ENCODE peak calls at places on chromosomes 12 and 14, in four cellular contexts. U is fibroblast of lung, X is mammary epithelial cell, V is GM12878. Z is an unnamed sample.

GRCh38 chr12:124480469-124481256 is 86.7 kb downstream of the NCOR2 start:
- DNase-seq in U (peak; percentile 72), X (peak; percentile 63), V (peak; percentile 84), Z (peak; percentile 37)

GRCh38 chr12:1553987-1554982 is 40.1 kb downstream of the FBXL14 start:
- DNase-seq in U (no peak), X (no peak), V (peak; percentile 94), Z (peak; percentile 96)

GRCh38 chr12:4230526-4230925 is 43.0 kb upstream of the CCND2 start:
- DNase-seq in U (no peak), X (no peak), V (no peak), Z (no peak)

GRCh38 chr12:56153291-56154065 is 1.1 kb downstream of the MYL6B start:
- DNase-seq in U (no peak), X (no peak), V (no peak), Z (peak; percentile 22)

GRCh38 chr14:31057701-31058364 is 31.7 kb upstream of the STRN3 start:
- DNase-seq in U (no peak), X (no peak), V (no peak), Z (no peak)

GRCh38 chr12:56565510-56566101 is 44.0 kb downstream of the RBMS2 start:
- DNase-seq in U (peak; percentile 99), X (no peak), V (no peak), Z (peak; percentile 46)

GRCh38 chr12:104243551-104243950 is 28.0 kb downstream of the TXNRD1 start:
- DNase-seq in U (no peak), X (no peak), V (no peak), Z (no peak)

GRCh38 chr12:115323223-115323905 is 639.4 kb upstream of the TBX3 start:
- DNase-seq in U (peak; percentile 52), X (peak; percentile 80), V (no peak), Z (no peak)

GRCh38 chr14:54253195-54253947 is 143.4 kb upstream of the CDKN3 start:
- DNase-seq in U (peak; percentile 63), X (peak; percentile 89), V (no peak), Z (no peak)

GRCh38 chr12:64714551-64714968 is 44.6 kb downstream of the GNS start:
- DNase-seq in U (no peak), X (no peak), V (peak; percentile 23), Z (no peak)

GRCh38 chr14:89012272-89013097 is 188.0 kb downstream of the TTC8 start:
- DNase-seq in U (no peak), X (no peak), V (no peak), Z (no peak)

GRCh38 chr14:97697772-97698171 is 900.6 kb downstream of the VRK1 start:
- DNase-seq in U (no peak), X (no peak), V (no peak), Z (no peak)

GRCh38 chr12:132194056-132194455 is 49.8 kb downstream of the NOC4L start:
- DNase-seq in U (no peak), X (no peak), V (no peak), Z (peak; percentile 15)

GRCh38 chr12:130953783-130954543 is at the start of gene ADGRD1:
- DNase-seq in U (peak; percentile 85), X (no peak), V (no peak), Z (no peak)

GRCh38 chr14:92747701-92748258 is 647 bp downstream of the LGMN start:
- DNase-seq in U (no peak), X (no peak), V (no peak), Z (peak; percentile 15)

GRCh38 chr12:79186506-79186905 is 321.9 kb downstream of the SYT1 start:
- DNase-seq in U (no peak), X (no peak), V (no peak), Z (no peak)

GRCh38 chr12:124771462-124772361 is 92.0 kb downstream of the SCARB1 start:
- DNase-seq in U (peak; percentile 66), X (peak; percentile 41), V (peak; percentile 51), Z (peak; percentile 82)

GRCh38 chr14:54796961-54797360 is 105.7 kb downstream of the GCH1 start:
- DNase-seq in U (peak; percentile 22), X (peak; percentile 51), V (no peak), Z (no peak)

GRCh38 chr12:3641428-3641883 is 111.5 kb downstream of the CRACR2A start:
- DNase-seq in U (peak; percentile 44), X (peak; percentile 70), V (no peak), Z (no peak)

GRCh38 chr12:64085996-64086395 is 136.1 kb downstream of the KICS2 start:
- DNase-seq in U (peak; percentile 80), X (no peak), V (no peak), Z (no peak)

GRCh38 chr12:118220697-118221096 is 84.8 kb downstream of the PEBP1 start:
- DNase-seq in U (peak; percentile 10), X (no peak), V (no peak), Z (no peak)

GRCh38 chr12:12790956-12791355 is 5.5 kb downstream of the APOLD1 start:
- DNase-seq in U (no peak), X (no peak), V (no peak), Z (no peak)

GRCh38 chr14:64671591-64671990 is 32.6 kb upstream of the PLEKHG3 start:
- DNase-seq in U (peak; percentile 81), X (peak; percentile 60), V (no peak), Z (peak; percentile 33)

GRCh38 chr12:57005980-57006808 is at the start of gene ZBTB39:
- DNase-seq in U (peak; percentile 45), X (peak; percentile 42), V (no peak), Z (peak; percentile 84)

GRCh38 chr12:125100551-125101434 is 35.6 kb downstream of the AACS start:
- DNase-seq in U (no peak), X (peak; percentile 29), V (no peak), Z (no peak)

GRCh38 chr14:97706814-97707213 is 909.6 kb downstream of the VRK1 start:
- DNase-seq in U (no peak), X (no peak), V (no peak), Z (no peak)

GRCh38 chr14:75960219-75960618 is 21.6 kb downstream of the TGFB3 start:
- DNase-seq in U (no peak), X (no peak), V (peak; percentile 78), Z (peak; percentile 85)

GRCh38 chr14:52553002-52553670 is 500 bp downstream of the GPR137C start:
- DNase-seq in U (no peak), X (peak; percentile 25), V (no peak), Z (peak; percentile 62)

GRCh38 chr14:37089410-37089809 is 83.0 kb downstream of the SLC25A21 start:
- DNase-seq in U (no peak), X (no peak), V (no peak), Z (no peak)

GRCh38 chr14:37094502-37094901 is 77.9 kb downstream of the SLC25A21 start:
- DNase-seq in U (no peak), X (no peak), V (no peak), Z (no peak)

GRCh38 chr14:37090026-37090425 is 82.4 kb downstream of the SLC25A21 start:
- DNase-seq in U (no peak), X (no peak), V (no peak), Z (no peak)

GRCh38 chr14:37091651-37092050 is 80.8 kb downstream of the SLC25A21 start:
- DNase-seq in U (no peak), X (no peak), V (no peak), Z (no peak)

DNA sequence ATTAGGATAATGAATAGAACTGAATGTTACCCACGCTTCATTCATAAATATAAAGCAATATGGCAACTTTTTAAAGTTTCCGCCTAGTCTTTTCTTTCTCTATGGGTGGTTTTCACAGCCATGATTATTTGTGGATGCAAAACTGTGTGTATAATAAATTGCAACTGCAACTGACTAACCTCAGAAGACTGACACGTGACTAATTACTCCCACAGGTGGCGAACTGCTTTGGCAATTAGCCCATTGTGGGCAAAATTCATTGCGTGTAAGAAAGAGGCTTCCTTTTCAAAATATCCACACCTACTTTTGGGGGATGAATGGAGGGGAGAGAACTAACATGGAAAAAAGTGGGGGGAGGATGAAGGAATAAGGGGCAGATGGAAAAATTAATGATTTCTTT is 79.0 kb downstream of the SLC25A21 start:
- DNase-seq in U (no peak), X (peak; percentile 12), V (no peak), Z (no peak)
- H2AFZ ChIP-seq in U (no peak overlapping the region), X (no peak overlapping the region), V (no peak overlapping the region), Z (no peak overlapping the region)

GRCh38 chr12:110266381-110266909 is 14.6 kb upstream of the ATP2A2 start:
- DNase-seq in U (no peak), X (no peak), V (no peak), Z (no peak)

GRCh38 chr12:110271015-110271414 is 10.0 kb upstream of the ATP2A2 start:
- DNase-seq in U (no peak), X (no peak), V (no peak), Z (no peak)

GRCh38 chr12:110270125-110270962 is 10.7 kb upstream of the ATP2A2 start:
- DNase-seq in U (peak; percentile 62), X (peak; percentile 50), V (no peak), Z (no peak)

GRCh38 chr12:110266980-110267620 is 13.9 kb upstream of the ATP2A2 start:
- DNase-seq in U (peak; percentile 65), X (no peak), V (no peak), Z (no peak)

GRCh38 chr12:110269622-110270124 is 11.4 kb upstream of the ATP2A2 start:
- DNase-seq in U (peak; percentile 77), X (peak; percentile 43), V (no peak), Z (no peak)
- H2AFZ ChIP-seq in U (no peak overlapping the region), X (peak overlapping the region; percentile 75), V (no peak overlapping the region), Z (no peak overlapping the region)

GRCh38 chr14:23828001-23828400 is 125.6 kb upstream of the DHRS4 start:
- DNase-seq in U (no peak), X (no peak), V (no peak), Z (no peak)

GRCh38 chr14:23827100-23827892 is 126.3 kb upstream of the DHRS4 start:
- DNase-seq in U (no peak), X (no peak), V (no peak), Z (no peak)

GRCh38 chr14:23831591-23831990 is 122.0 kb upstream of the DHRS4 start:
- DNase-seq in U (no peak), X (no peak), V (no peak), Z (no peak)

GRCh38 chr14:23828611-23829010 is 125.0 kb upstream of the DHRS4 start:
- DNase-seq in U (no peak), X (no peak), V (no peak), Z (no peak)

GRCh38 chr14:23829736-23830474 is 123.7 kb upstream of the DHRS4 start:
- DNase-seq in U (peak; percentile 82), X (peak; percentile 89), V (no peak), Z (no peak)
- H2AFZ ChIP-seq in U (no peak overlapping the region), X (no peak overlapping the region), V (no peak overlapping the region), Z (no peak overlapping the region)

DNA sequence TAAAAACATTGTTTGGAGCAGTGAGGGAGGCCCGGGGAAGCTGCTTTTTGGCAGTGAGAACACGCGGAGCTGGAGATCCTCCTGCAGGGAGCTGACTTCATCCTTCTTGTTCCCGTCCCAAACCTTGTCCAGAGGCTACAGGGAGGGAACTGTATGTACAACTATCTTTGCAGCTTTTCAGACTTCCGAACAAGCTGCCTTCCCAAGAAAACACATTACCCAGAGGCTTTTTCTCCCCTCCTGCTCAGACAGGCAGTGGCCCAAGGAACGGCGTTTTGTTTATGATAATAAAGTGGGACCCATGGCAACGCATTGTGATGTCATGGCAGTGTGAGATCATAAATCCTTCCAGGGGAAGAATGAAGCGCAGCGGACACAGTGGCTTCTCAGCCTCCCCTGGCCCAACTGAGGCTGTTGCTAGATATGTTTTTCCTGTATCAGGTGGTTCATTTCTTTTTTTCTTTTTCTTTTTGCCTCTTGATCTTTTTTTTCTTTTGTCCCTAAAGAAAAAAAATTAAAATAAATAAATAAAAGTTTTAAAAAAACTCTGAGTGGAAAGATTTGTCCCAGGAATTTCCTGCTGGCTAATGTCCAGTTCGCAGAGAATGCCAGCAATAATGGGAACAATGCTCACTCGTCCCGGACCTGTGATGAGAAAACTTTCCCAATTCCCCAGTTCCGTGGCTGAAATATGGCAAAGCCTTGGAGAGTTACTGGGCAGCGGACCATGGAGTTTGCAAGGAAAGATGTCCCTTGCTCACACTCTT is 103.5 kb upstream of the MAP1LC3B2 start:
- DNase-seq in U (peak; percentile 98), X (peak; percentile 83), V (no peak), Z (no peak)
- H2AFZ ChIP-seq in U (peak overlapping the region; percentile 66), X (peak overlapping the region; percentile 70), V (no peak overlapping the region), Z (no peak overlapping the region)